ENCODE peak calls at places on chromosomes 3 and 15, in ten cellular contexts. N is H1, G is MM.1S, D is fibroblast of lung, P is cardiac muscle cell, S is adrenal gland, C is heart left ventricle, L is OCI-LY7, Q is ovary, I is gastrocnemius medialis. R is an unnamed sample.

GRCh38 chr3:101848754-101849713 is at the start of gene NFKBIZ:
- DNase-seq in C (peak; percentile 97), S (peak; percentile 98), N (peak; percentile 80), I (peak; percentile 95), Q (peak; percentile 96), L (peak; percentile 90), D (peak; percentile 94), G (peak; percentile 92), P (peak; percentile 98), R (no peak)

GRCh38 chr3:9503283-9503682 is 50.3 kb downstream of the LHFPL4 start:
- DNase-seq in I (no peak), L (peak; percentile 83), G (peak; percentile 67), Q (peak; percentile 73), N (peak; percentile 83), S (peak; percentile 81), C (peak; percentile 60), P (peak; percentile 77), D (peak; percentile 63), R (peak; percentile 92)

GRCh38 chr15:69046781-69047180 is 32.3 kb downstream of the NOX5 start:
- DNase-seq in Q (no peak), I (no peak), N (no peak), P (no peak), D (no peak), S (no peak), C (no peak), L (no peak), G (no peak), R (no peak)

GRCh38 chr15:58361291-58361759 is 70.5 kb upstream of the LIPC start:
- DNase-seq in N (no peak), G (no peak), P (peak; percentile 50), D (peak; percentile 98), S (peak; percentile 12), Q (no peak), L (no peak), I (no peak), C (no peak), R (no peak)

GRCh38 chr3:189457201-189457607 is 174.0 kb upstream of the TP63 start:
- DNase-seq in N (no peak), G (no peak), D (no peak), Q (no peak), I (no peak), S (no peak), P (peak; percentile 30), L (no peak), C (no peak), R (no peak)

GRCh38 chr3:194950906-194951628 is 265.4 kb downstream of the FAM43A start:
- DNase-seq in D (no peak), P (no peak), Q (no peak), S (no peak), L (no peak), C (no peak), G (no peak), I (no peak), N (no peak), R (no peak)

GRCh38 chr3:100260081-100260684 is 609 bp upstream of the TBC1D23 start:
- DNase-seq in S (peak; percentile 54), C (peak; percentile 52), I (peak; percentile 44), N (no peak), D (peak; percentile 72), P (peak; percentile 89), Q (peak; percentile 64), G (no peak), L (no peak), R (no peak)

GRCh38 chr3:77256584-77257488 is 216.9 kb downstream of the ROBO2 start:
- DNase-seq in C (no peak), D (no peak), Q (no peak), L (no peak), N (no peak), S (no peak), I (no peak), G (no peak), P (no peak), R (no peak)

GRCh38 chr15:34588046-34588674 is 4.7 kb upstream of the GOLGA8B start:
- DNase-seq in C (no peak), Q (peak; percentile 66), S (peak; percentile 79), P (peak; percentile 86), D (peak; percentile 88), N (no peak), I (no peak), G (peak; percentile 79), L (peak; percentile 67), R (peak; percentile 33)

DNA sequence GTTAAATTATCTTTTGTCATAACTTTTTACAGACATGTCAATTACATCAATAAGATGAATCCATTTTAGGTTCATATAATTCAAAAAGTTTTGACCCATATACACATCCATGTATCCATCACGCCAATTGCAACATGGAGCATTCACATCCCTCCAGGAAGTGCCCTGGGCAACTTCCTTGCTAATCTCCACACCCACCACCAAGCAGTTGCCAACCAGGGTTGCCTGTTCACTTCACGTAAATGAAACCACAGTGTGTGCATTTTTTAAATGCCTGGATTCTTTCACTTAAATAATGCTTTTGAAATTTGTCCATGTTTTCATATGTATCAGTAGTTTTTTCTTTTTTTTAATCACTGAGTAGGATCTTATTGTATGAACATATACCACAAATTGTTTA is 40.7 kb upstream of the LYZL4 start:
- DNase-seq in I (no peak), Q (no peak), P (peak; percentile 20), S (no peak), D (no peak), N (no peak), L (no peak), C (no peak), G (no peak), R (no peak)
- H3K4me1 ChIP-seq in I (no peaks in the 10 kb centered on the region), Q (no peaks in the 10 kb centered on the region), P (no peaks in the 10 kb centered on the region), S (no peaks in the 10 kb centered on the region), D (no peaks in the 10 kb centered on the region), N (peaks cover 14% of the 10 kb centered on the region), L (peaks cover 12% of the 10 kb centered on the region), C (peaks cover 9% of the 10 kb centered on the region), G (no peaks in the 10 kb centered on the region), R (peaks cover 5% of the 10 kb centered on the region)

DNA sequence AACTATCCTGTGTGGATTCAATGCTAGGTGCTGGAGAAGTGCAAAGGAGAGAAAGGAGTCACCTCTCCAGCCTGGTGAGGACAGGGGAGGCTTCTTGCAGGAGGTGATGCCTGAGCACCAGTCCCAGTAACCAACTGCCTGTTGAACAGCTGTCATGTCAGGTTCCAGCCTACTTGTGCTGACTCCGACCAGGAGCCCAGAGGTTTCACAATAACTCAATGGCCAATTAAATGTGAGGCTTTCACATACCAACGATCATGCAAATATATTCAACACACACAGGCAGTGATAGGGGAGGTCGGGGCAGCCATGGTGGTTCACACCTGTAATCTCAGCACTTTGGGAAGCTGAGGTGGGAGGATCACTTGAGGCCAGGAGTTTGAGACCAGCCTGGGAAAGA is 7.7 kb downstream of the SORD start:
- DNase-seq in C (no peak), N (no peak), P (no peak), I (no peak), L (no peak), S (no peak), Q (no peak), D (no peak), G (no peak), R (no peak)
- H3K9me3 ChIP-seq in C (no peaks in the 10 kb centered on the region), N (no peaks in the 10 kb centered on the region), P (no peaks in the 10 kb centered on the region), I (no peaks in the 10 kb centered on the region), L (peaks cover 13% of the 10 kb centered on the region), S (no peaks in the 10 kb centered on the region), Q (no peaks in the 10 kb centered on the region), D (no peaks in the 10 kb centered on the region), G (no peaks in the 10 kb centered on the region), R (no peaks in the 10 kb centered on the region)

GRCh38 chr3:167917969-167918368 is 177.8 kb downstream of the GOLIM4 start:
- DNase-seq in S (no peak), I (no peak), C (no peak), N (no peak), P (no peak), Q (no peak), D (no peak), L (no peak), G (no peak), R (no peak)

GRCh38 chr3:167918686-167919085 is 177.0 kb downstream of the GOLIM4 start:
- DNase-seq in D (peak; percentile 5), S (no peak), C (no peak), N (no peak), Q (no peak), G (no peak), I (no peak), L (no peak), P (no peak), R (no peak)

GRCh38 chr3:167920747-167921146 is 175.0 kb downstream of the GOLIM4 start:
- DNase-seq in N (no peak), C (no peak), S (no peak), D (no peak), I (no peak), G (no peak), P (no peak), Q (no peak), L (no peak), R (no peak)

GRCh38 chr3:167919590-167919989 is 176.1 kb downstream of the GOLIM4 start:
- DNase-seq in L (no peak), C (no peak), Q (no peak), D (no peak), N (no peak), P (no peak), I (no peak), G (no peak), S (no peak), R (no peak)
- H3K4me1 ChIP-seq in L (no peaks in the 10 kb centered on the region), C (no peaks in the 10 kb centered on the region), Q (no peaks in the 10 kb centered on the region), D (no peaks in the 10 kb centered on the region), N (no peaks in the 10 kb centered on the region), P (no peaks in the 10 kb centered on the region), I (no peaks in the 10 kb centered on the region), G (no peaks in the 10 kb centered on the region), S (no peaks in the 10 kb centered on the region), R (no peaks in the 10 kb centered on the region)

DNA sequence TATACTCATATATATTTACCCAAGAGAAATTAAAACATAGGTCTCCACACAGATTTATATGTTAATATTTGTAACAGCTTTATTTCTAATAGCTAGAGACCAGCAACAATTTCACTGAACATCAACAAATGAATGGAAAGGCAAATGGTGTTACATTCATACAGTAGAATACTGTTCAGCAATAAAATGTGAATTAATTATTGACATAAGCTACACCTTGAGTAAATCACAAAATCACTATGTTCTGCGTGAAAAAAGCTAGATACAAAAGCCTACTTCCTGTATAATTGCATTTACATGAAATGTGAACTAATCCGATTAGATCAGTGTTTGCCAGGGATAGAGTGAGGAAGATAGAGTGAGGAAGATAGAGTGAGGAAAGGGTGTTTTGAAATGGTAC is 945.7 kb downstream of the SQOR start:
- DNase-seq in P (no peak), Q (no peak), S (no peak), C (no peak), G (no peak), N (no peak), I (no peak), D (no peak), L (no peak), R (no peak)
- H3K9me3 ChIP-seq in P (no peaks in the 10 kb centered on the region), Q (no peaks in the 10 kb centered on the region), S (no peaks in the 10 kb centered on the region), C (no peaks in the 10 kb centered on the region), G (no peaks in the 10 kb centered on the region), N (no peaks in the 10 kb centered on the region), I (no peaks in the 10 kb centered on the region), D (no peaks in the 10 kb centered on the region), L (no peaks in the 10 kb centered on the region), R (no peaks in the 10 kb centered on the region)

GRCh38 chr15:38844683-38845195 is 280.1 kb upstream of the RASGRP1 start:
- DNase-seq in C (no peak), S (no peak), D (peak; percentile 35), P (no peak), N (no peak), L (no peak), G (no peak), I (no peak), Q (no peak), R (no peak)
- H3K4me1 ChIP-seq in C (no peaks in the 10 kb centered on the region), S (no peaks in the 10 kb centered on the region), D (peaks cover 8% of the 10 kb centered on the region), P (peaks cover 4% of the 10 kb centered on the region), N (no peaks in the 10 kb centered on the region), L (no peaks in the 10 kb centered on the region), G (no peaks in the 10 kb centered on the region), I (no peaks in the 10 kb centered on the region), Q (peaks cover 12% of the 10 kb centered on the region), R (no peaks in the 10 kb centered on the region)

R was measured in iPS DF 6.9.